ENCODE peak calls at places on chromosome 6, in five cellular contexts. S is esophagus squamous epithelium, E is HCT116, B is fibroblast of mammary gland, I is Calu3. D is an unnamed sample.

GRCh38 chr6:136014454-136015421 is 163.2 kb downstream of the PDE7B start:
- DNase-seq in S (no peak), E (no peak), B (peak), I (no peak), D (no peak)

GRCh38 chr6:111661541-111662041 is 55.9 kb upstream of the TRAF3IP2 start:
- DNase-seq in S (no peak), E (no peak), B (no peak), I (no peak), D (no peak)

GRCh38 chr6:160767019-160767646 is 65.1 kb downstream of the PLG start:
- DNase-seq in S (no peak), E (no peak), B (peak), I (peak), D (peak)

GRCh38 chr6:162443101-162443500 is 284.5 kb downstream of the PRKN start:
- DNase-seq in S (no peak), E (no peak), B (no peak), I (no peak), D (no peak)

GRCh38 chr6:157615411-157615763 is 207.7 kb upstream of the SNX9 start:
- DNase-seq in S (no peak), E (no peak), B (peak), I (no peak), D (no peak)

GRCh38 chr6:116405147-116405546 is 34.4 kb downstream of the DSE start:
- DNase-seq in S (no peak), E (no peak), B (peak), I (no peak), D (no peak)

GRCh38 chr6:35603326-35604202 is 85.2 kb downstream of the FKBP5 start:
- DNase-seq in S (no peak), E (no peak), B (peak), I (no peak), D (no peak)

GRCh38 chr6:36912583-36912982 is 26.8 kb downstream of the C6orf89 start:
- DNase-seq in S (no peak), E (no peak), B (peak), I (no peak), D (no peak)

GRCh38 chr6:69958978-69959377 is 92.6 kb downstream of the COL19A1 start:
- DNase-seq in S (no peak), E (no peak), B (no peak), I (no peak), D (no peak)

GRCh38 chr6:105932440-105932839 is 153.7 kb upstream of the PRDM1 start:
- DNase-seq in S (no peak), E (no peak), B (no peak), I (no peak), D (no peak)

GRCh38 chr6:80249897-80250296 is 143.4 kb downstream of the BCKDHB start:
- DNase-seq in S (no peak), E (no peak), B (no peak), I (no peak), D (no peak)

GRCh38 chr6:130815200-130816071 is 11.8 kb upstream of the SMLR1 start:
- DNase-seq in S (no peak), E (no peak), B (no peak), I (no peak), D (no peak)

GRCh38 chr6:18323935-18324707 is 59.8 kb upstream of the DEK start:
- DNase-seq in S (no peak), E (peak), B (peak), I (peak), D (peak)

GRCh38 chr6:11632231-11632630 is 94.7 kb downstream of the TMEM170B start:
- DNase-seq in S (no peak), E (peak), B (no peak), I (peak), D (no peak)

GRCh38 chr6:52340603-52340880 is 21.4 kb upstream of the PAQR8 start:
- DNase-seq in S (no peak), E (no peak), B (no peak), I (no peak), D (no peak)

GRCh38 chr6:24990944-24991747 is 55.4 kb upstream of the RIPOR2 start:
- DNase-seq in S (no peak), E (no peak), B (no peak), I (no peak), D (no peak)

GRCh38 chr6:18748314-18748713 is 361.2 kb downstream of the RNF144B start:
- DNase-seq in S (no peak), E (no peak), B (no peak), I (no peak), D (no peak)

GRCh38 chr6:156780962-156781705 is 4.0 kb downstream of the ARID1B start:
- DNase-seq in S (no peak), E (no peak), B (no peak), I (no peak), D (no peak)

GRCh38 chr6:20909621-20910020 is 375.4 kb downstream of the CDKAL1 start:
- DNase-seq in S (no peak), E (no peak), B (no peak), I (no peak), D (no peak)

GRCh38 chr6:146891615-146892265 is 293.0 kb downstream of the ADGB start:
- DNase-seq in S (no peak), E (no peak), B (peak), I (no peak), D (no peak)

GRCh38 chr6:106502534-106502933 is 126.8 kb downstream of the RTN4IP1 start:
- DNase-seq in S (no peak), E (no peak), B (no peak), I (no peak), D (no peak)

GRCh38 chr6:101509556-101509955 is 116.0 kb downstream of the GRIK2 start:
- DNase-seq in S (no peak), E (no peak), B (no peak), I (no peak), D (no peak)

GRCh38 chr6:106724848-106725247 is 95.5 kb downstream of the QRSL1 start:
- DNase-seq in S (no peak), E (no peak), B (peak), I (peak), D (no peak)

GRCh38 chr6:41546475-41546865 is 289 bp downstream of the FOXP4 start:
- DNase-seq in S (no peak), E (no peak), B (peak), I (peak), D (no peak)

GRCh38 chr6:138682722-138683521 is 90.6 kb upstream of the CCDC28A start:
- DNase-seq in S (no peak), E (no peak), B (peak), I (peak), D (no peak)

GRCh38 chr6:134288538-134289203 is 29.2 kb downstream of the SGK1 start:
- DNase-seq in S (no peak), E (no peak), B (peak), I (no peak), D (peak)

GRCh38 chr6:99822741-99823512 is 171.1 kb downstream of the MCHR2 start:
- DNase-seq in S (no peak), E (peak), B (peak), I (peak), D (no peak)

GRCh38 chr6:6560909-6561308 is 27.6 kb upstream of the LY86 start:
- DNase-seq in S (no peak), E (peak), B (no peak), I (no peak), D (no peak)

GRCh38 chr6:131950767-131951575 is at the start of gene CCN2:
- DNase-seq in S (no peak), E (peak), B (peak), I (peak), D (peak)

GRCh38 chr6:107114872-107115694 is at the start of gene BEND3:
- DNase-seq in S (no peak), E (no peak), B (no peak), I (peak), D (no peak)

GRCh38 chr6:130776287-130776925 is 50.8 kb upstream of the SMLR1 start:
- DNase-seq in S (no peak), E (no peak), B (no peak), I (no peak), D (no peak)

GRCh38 chr6:82246802-82247633 is 526 bp downstream of the IBTK start:
- DNase-seq in S (no peak), E (peak), B (peak), I (peak), D (peak)

GRCh38 chr6:136566007-136566487 is 15.8 kb upstream of the MAP7 start:
- DNase-seq in S (no peak), E (no peak), B (no peak), I (no peak), D (no peak)

GRCh38 chr6:40719671-40720374 is 132.7 kb upstream of the LRFN2 start:
- DNase-seq in S (no peak), E (no peak), B (peak), I (no peak), D (peak)

GRCh38 chr6:52074155-52074554 is 13.3 kb downstream of the PKHD1 start:
- DNase-seq in S (no peak), E (no peak), B (no peak), I (no peak), D (no peak)

GRCh38 chr6:143691900-143692572 is 14.3 kb downstream of the PHACTR2 start:
- DNase-seq in S (no peak), E (no peak), B (no peak), I (no peak), D (no peak)

GRCh38 chr6:3258201-3258600 is 546 bp upstream of the PSMG4 start:
- DNase-seq in S (no peak), E (no peak), B (no peak), I (no peak), D (no peak)

GRCh38 chr6:3260772-3261517 is 2.2 kb downstream of the PSMG4 start:
- DNase-seq in S (no peak), E (no peak), B (no peak), I (no peak), D (no peak)

GRCh38 chr6:3260296-3260695 is 1.5 kb downstream of the PSMG4 start:
- DNase-seq in S (no peak), E (no peak), B (no peak), I (no peak), D (no peak)

GRCh38 chr6:3258720-3259490 is at the start of gene PSMG4:
- DNase-seq in S (peak), E (peak), B (peak), I (peak), D (peak)

DNA sequence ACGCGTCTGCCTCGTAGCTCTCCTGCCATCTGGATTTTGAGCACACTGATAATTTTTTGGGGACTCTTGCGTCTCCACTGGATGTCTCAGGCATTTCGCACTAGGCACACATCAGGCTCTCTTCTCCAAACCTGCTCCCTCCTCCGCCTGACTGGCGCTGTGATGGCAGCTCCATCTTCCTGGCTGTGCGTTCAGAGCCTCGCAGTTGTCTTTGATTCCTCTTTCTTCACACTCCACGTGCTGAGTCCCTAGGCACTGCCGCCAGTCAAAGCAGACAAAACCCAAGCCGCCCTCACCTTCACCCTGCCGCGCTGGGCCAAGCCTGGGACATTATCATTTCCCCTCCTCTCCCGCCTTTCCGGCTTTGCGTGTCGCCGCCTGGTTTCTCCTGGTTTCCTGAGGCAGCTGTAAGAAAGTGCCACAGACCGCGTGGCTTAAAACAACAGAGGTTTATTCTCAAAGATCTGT is 778 bp downstream of the PSMG4 start:
- DNase-seq in S (no peak), E (no peak), B (no peak), I (peak), D (no peak)
- TF ChIP-seq CTCF in S (no peak), E (no peak), B (no peak), I (no peak), D (no peak)

DNA sequence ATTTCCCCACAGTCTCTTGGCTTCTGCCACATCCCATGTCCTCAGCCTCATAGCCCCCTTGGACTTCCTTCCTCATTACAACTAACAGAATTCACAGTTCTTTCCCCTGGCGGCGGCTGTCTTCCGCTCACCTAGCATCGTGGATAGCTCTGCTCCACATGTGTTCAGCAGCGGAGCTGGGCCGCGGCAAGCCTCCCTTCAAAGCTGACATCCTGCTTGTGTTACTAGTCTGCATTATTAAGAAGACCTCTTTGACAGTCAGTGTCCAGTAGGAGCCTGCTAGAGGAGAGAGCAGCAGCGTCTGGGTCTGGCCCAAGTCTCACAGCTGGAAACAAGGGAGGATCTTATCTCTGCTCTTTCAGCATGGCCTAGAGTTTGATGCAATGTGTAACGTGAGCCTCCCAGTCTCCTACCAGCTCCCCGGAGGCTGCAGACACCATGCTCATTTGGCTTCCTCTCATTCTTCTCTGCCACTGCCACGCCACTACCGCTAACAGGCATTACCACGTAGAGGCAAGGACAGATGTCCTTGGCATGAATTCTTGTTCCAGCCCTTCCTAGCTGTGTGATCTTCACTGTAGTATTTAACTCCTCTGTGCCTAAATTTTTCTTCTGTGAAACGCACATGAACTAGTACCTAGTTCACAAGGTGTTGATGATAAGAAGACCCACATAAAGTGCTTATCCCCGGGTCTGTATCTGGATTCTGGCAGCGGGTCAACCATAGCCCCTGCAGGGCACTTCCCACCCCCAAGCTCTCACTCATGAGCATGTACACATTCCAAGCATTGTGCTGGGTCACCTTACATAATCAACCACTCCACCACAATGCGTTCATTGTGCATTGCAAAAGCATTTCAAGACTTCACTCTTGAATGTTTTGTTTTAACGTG is 107.1 kb upstream of the BACH2 start:
- DNase-seq in S (no peak), E (no peak), B (peak), I (peak), D (no peak)
- TF ChIP-seq CTCF in S (no peak), E (no peak), B (no peak), I (no peak), D (no peak)

GRCh38 chr6:9848094-9848493 is 566.8 kb downstream of the TFAP2A start:
- DNase-seq in S (no peak), E (no peak), B (no peak), I (no peak), D (no peak)

GRCh38 chr6:9851006-9851405 is 563.9 kb downstream of the TFAP2A start:
- DNase-seq in S (no peak), E (no peak), B (no peak), I (no peak), D (no peak)

GRCh38 chr6:9851541-9852380 is 563.1 kb downstream of the TFAP2A start:
- DNase-seq in S (no peak), E (peak), B (no peak), I (peak), D (no peak)
- TF ChIP-seq CTCF in S (no peak), E (no peak), B (no peak), I (no peak), D (no peak)

GRCh38 chr6:90247262-90247661 is 49.4 kb downstream of the BACH2 start:
- DNase-seq in S (no peak), E (no peak), B (no peak), I (no peak), D (no peak)
- TF ChIP-seq CTCF in S (no peak), E (no peak), B (no peak), I (no peak), D (no peak)

GRCh38 chr6:154974485-154975149 is 20.5 kb upstream of the TIAM2 start:
- DNase-seq in S (no peak), E (no peak), B (no peak), I (no peak), D (no peak)
- TF ChIP-seq CTCF in S (no peak), E (peak), B (peak), I (no peak), D (no peak)

DNA sequence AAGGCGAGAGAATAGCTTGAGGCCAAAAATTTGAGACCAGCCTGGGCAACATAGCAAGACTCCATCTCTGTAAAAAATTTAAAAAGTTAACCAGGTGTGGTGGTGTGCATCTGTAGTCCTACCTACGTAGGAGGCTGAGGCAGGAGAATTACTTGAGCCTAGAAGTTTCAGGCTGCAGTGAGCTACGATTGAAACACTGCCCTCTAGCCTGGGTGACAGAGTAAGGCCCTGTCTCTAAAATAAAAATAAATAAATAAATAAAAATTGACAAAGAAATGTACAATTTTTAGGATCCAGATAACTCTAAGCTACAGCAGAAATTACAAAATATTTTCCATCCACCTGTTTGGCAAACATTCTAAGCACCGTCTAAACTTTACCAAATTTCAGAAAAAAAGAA is 941.0 kb upstream of the ADGRB3 start:
- DNase-seq in S (no peak), E (no peak), B (no peak), I (no peak), D (no peak)
- TF ChIP-seq CTCF in S (no peak), E (no peak), B (no peak), I (no peak), D (no peak)

DNA sequence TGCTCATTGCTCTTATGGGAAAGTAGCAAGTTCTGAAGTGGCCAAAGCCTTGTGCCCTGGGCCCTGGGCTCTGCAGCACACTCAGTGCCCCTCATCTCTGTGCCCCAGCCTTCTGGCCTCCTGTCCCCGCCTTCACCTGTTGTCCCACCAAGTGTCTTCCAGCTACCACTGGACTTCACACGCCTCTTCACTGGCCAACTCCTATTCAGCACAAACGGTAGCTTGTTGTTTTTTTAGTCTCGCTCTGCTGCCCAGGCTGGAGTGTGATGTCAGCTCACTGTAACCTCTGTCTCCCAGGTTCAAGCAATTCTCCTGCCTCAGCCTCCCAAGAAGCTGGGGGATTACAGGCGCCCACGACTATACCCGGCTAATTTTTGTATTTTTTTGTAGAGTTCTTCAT is 4.8 kb downstream of the CCHCR1 start:
- DNase-seq in S (no peak), E (no peak), B (no peak), I (no peak), D (no peak)
- TF ChIP-seq CTCF in S (no peak), E (no peak), B (no peak), I (no peak), D (no peak)

GRCh38 chr6:83711958-83712357 is 3.1 kb upstream of the SNAP91 start:
- DNase-seq in S (no peak), E (no peak), B (no peak), I (no peak), D (no peak)
- TF ChIP-seq CTCF in S (no peak), E (no peak), B (no peak), I (no peak), D (no peak)

DNA sequence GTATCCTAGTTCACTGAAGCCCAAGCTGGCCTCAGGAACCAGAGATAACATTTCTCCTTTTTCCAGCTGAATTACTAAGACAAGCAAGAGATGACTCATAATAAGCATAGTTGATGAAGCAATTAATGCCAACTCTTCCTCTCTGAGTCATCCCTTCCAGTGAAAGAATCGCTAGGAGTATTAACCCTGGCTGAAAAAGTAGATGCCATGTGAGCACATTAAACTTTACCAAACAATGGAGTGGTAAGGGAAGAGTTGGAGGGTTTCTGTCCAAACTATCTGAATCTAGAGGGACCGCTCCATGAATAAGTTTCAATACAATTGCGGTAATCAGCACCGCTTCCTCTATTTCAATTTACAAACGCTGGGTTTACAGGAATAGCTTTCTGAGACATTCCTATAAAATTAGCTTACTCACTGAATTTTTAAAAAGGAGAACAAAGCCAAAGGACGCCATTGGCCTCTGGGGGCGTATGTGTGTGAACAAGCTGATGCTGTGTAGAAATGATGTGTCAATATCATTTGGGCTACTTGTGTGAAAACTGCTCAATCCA is 48.3 kb downstream of the ATXN1 start:
- DNase-seq in S (no peak), E (peak), B (peak), I (peak), D (peak)
- TF ChIP-seq CTCF in S (no peak), E (no peak), B (peak), I (no peak), D (peak)

D was measured in tibial nerve.